ENCODE peak calls at places on chromosomes 6 and 20, in four cellular contexts. H is CD4-positive, alpha-beta memory T cell; Z is HepG2; E is Panc1. L is an unnamed sample. For H3K27me3, the result is how much of the 10 kb centered on the place peaks cover.

GRCh38 chr6:139201378-139201777 is 66.5 kb downstream of the HECA start:
- DNase-seq in Z (no peak), E (no peak), H (no peak), L (no peak)

GRCh38 chr6:68915591-68915990 is 280.5 kb downstream of the ADGRB3 start:
- DNase-seq in E (no peak), Z (no peak), H (no peak), L (no peak)

GRCh38 chr6:100475554-100476325 is 11.0 kb upstream of the SIM1 start:
- DNase-seq in H (no peak), E (no peak), Z (no peak), L (no peak)

GRCh38 chr6:22098623-22099022 is 198.2 kb downstream of the PRL start:
- DNase-seq in Z (no peak), H (no peak), E (no peak), L (no peak)

GRCh38 chr20:36305602-36306556 is at the start of gene DLGAP4:
- DNase-seq in Z (no peak), E (no peak), H (no peak), L (peak)

GRCh38 chr6:3744211-3744900 is 7.2 kb downstream of the PXDC1 start:
- DNase-seq in H (no peak), Z (no peak), E (no peak), L (no peak)

GRCh38 chr6:57173056-57173885 is 1.1 kb downstream of the BAG2 start:
- DNase-seq in E (peak), H (peak), Z (peak), L (no peak)

GRCh38 chr6:88730602-88731001 is 232.8 kb downstream of the RNGTT start:
- DNase-seq in Z (no peak), H (no peak), E (no peak), L (no peak)

GRCh38 chr20:13996265-13996664 is 949 bp downstream of the MACROD2 start:
- DNase-seq in E (no peak), H (no peak), Z (no peak), L (no peak)

GRCh38 chr6:83509416-83509815 is 2.9 kb upstream of the PRSS35 start:
- DNase-seq in Z (no peak), E (no peak), H (no peak), L (no peak)

GRCh38 chr6:27031302-27031701 is 216.2 kb upstream of the PRSS16 start:
- DNase-seq in Z (no peak), H (no peak), E (no peak), L (no peak)

GRCh38 chr20:50996901-50997830 is 25.7 kb downstream of the KCNG1 start:
- DNase-seq in E (no peak), H (no peak), Z (no peak), L (no peak)

GRCh38 chr6:145705561-145705960 is 29.8 kb downstream of the EPM2A start:
- DNase-seq in Z (no peak), E (no peak), H (no peak), L (no peak)

GRCh38 chr6:143196525-143197225 is 136.0 kb downstream of the AIG1 start:
- DNase-seq in Z (no peak), E (no peak), H (no peak), L (no peak)

GRCh38 chr6:108497883-108498282 is 62.8 kb upstream of the FOXO3 start:
- DNase-seq in Z (peak), H (no peak), E (peak), L (no peak)

GRCh38 chr20:64186071-64186598 is 21.9 kb downstream of the MYT1 start:
- DNase-seq in Z (no peak), H (no peak), E (no peak), L (no peak)

GRCh38 chr20:64188071-64188470 is 23.8 kb downstream of the MYT1 start:
- DNase-seq in Z (no peak), H (no peak), E (no peak), L (no peak)

GRCh38 chr20:64184795-64185194 is 20.5 kb downstream of the MYT1 start:
- DNase-seq in H (no peak), E (no peak), Z (no peak), L (no peak)

GRCh38 chr20:64183313-64183712 is 19.1 kb downstream of the MYT1 start:
- DNase-seq in Z (no peak), E (no peak), H (no peak), L (no peak)

GRCh38 chr20:64185276-64185900 is 21.1 kb downstream of the MYT1 start:
- DNase-seq in E (no peak), Z (no peak), H (no peak), L (no peak)
- H3K27me3 ChIP-seq in E (under half), Z (under half), H (under half), L (under half)

DNA sequence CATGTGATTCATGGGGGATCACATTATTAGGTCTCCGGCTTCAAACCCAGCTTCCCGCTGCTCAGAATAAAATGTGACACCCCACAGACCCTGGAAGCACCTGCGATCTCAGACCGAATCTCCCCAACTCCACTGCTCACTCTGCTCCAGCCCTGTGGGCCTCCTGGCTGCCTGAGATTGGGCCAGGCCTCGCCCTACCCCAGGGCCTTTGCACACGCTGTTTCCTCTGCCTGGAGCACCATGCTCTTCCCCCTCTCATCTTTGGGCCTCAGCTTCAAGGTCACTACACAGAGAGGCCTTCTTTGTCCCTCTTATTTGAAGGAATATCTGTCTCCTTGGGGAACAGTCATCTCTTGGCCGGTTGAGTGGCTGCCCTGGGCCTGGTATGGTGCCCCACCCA is 48.8 kb downstream of the RBM38 start:
- DNase-seq in E (no peak), H (no peak), Z (no peak), L (no peak)
- H3K27ac ChIP-seq in E (no peak), H (no peak), Z (no peak), L (peak)

DNA sequence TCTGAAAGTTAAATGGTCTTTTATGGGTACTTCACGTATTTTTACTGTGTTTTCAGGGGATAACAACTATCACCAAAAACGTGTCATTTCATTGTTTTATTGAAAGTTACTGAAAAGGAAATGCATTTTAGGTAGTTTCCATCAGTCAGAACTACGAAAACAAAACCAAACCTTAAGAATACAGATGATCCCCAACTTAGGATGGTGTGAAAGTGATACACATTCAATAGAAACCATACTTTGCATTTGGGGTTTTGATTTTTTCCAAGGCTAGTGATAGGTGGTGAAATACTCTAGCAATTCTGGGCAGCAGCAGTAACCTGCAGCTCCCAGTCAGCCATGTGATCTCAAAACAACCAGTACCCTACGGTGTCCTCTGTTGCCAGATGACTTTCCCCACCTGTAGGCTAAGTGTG is 25.9 kb upstream of the EFHC1 start:
- DNase-seq in E (no peak), Z (no peak), H (peak), L (no peak)
- H3K4me3 ChIP-seq in E (no peak), Z (no peak), H (peak), L (no peak)

DNA sequence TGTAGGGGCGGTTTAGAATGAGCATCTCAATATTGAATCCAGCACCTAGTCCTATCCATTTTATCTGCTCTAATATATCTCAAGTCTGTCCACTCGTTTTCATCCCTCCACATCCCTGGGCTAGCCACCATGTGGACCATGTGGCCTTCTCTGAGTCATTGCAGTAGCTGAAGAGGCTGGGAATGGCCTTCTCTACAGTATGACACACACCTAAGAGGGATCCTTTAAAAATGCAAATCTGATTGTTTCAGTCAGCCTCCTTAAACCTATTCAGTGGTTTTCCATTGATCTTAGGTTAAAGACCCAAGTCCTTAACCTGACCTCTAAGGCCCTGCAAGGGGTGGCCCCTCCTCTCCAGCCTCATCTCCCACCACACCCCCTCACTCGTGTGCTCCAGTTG is 9.4 kb downstream of the RING1 start:
- DNase-seq in Z (no peak), E (no peak), H (no peak), L (no peak)
- H3K27me3 ChIP-seq in Z (half or more), E (under half), H (under half), L (under half)

GRCh38 chr6:131231886-131232285 is 96.6 kb downstream of the AKAP7 start:
- DNase-seq in E (no peak), Z (no peak), H (no peak), L (no peak)
- H3K27ac ChIP-seq in E (no peak), Z (no peak), H (no peak), L (no peak)